ENCODE peak calls at places on chromosomes 1 and 21, in five cellular contexts. W is endothelial cell of umbilical vein, Y is cardiac muscle cell, J is thyroid gland, G is fibroblast of lung. M is an unnamed sample. For H3K4me1 and H3K27me3, the result is how much of the 10 kb centered on the place peaks cover.

GRCh38 chr1:150511551-150511950 is 3.6 kb downstream of the ECM1 start:
- DNase-seq in W (no peak), Y (no peak), J (no peak), G (no peak), M (no peak)

GRCh38 chr1:51282605-51283004 is 46.5 kb downstream of the RNF11 start:
- DNase-seq in W (no peak), Y (no peak), J (no peak), G (no peak), M (no peak)

GRCh38 chr1:190904091-190904695 is 426.5 kb upstream of the BRINP3 start:
- DNase-seq in W (no peak), Y (peak), J (no peak), G (peak), M (no peak)

GRCh38 chr1:223141021-223141420 is 2.0 kb downstream of the TLR5 start:
- DNase-seq in W (no peak), Y (peak), J (peak), G (no peak), M (no peak)

GRCh38 chr1:162349635-162350330 is 26.9 kb downstream of the SPATA46 start:
- DNase-seq in W (peak), Y (peak), J (no peak), G (peak), M (no peak)

GRCh38 chr1:237864338-237865244 is 26.1 kb downstream of the ZP4 start:
- DNase-seq in W (no peak), Y (peak), J (peak), G (peak), M (peak)

GRCh38 chr1:206631085-206631509 is 4.2 kb upstream of the DYRK3 start:
- DNase-seq in W (peak), Y (peak), J (peak), G (peak), M (peak)

GRCh38 chr1:23129846-23130245 is 38.8 kb downstream of the LUZP1 start:
- DNase-seq in W (peak), Y (no peak), J (no peak), G (no peak), M (no peak)

GRCh38 chr21:43600642-43601397 is 58.5 kb downstream of the HSF2BP start:
- DNase-seq in W (no peak), Y (peak), J (no peak), G (peak), M (no peak)

GRCh38 chr1:224747578-224747977 is 131.5 kb downstream of the CNIH3 start:
- DNase-seq in W (no peak), Y (peak), J (peak), G (peak), M (no peak)

GRCh38 chr1:24946861-24947658 is 17.0 kb upstream of the RUNX3 start:
- DNase-seq in W (no peak), Y (no peak), J (no peak), G (no peak), M (no peak)

GRCh38 chr1:204102029-204102611 is 29.2 kb downstream of the SOX13 start:
- DNase-seq in W (peak), Y (no peak), J (no peak), G (no peak), M (no peak)

GRCh38 chr1:48470506-48470905 is 1.5 kb downstream of the SPATA6 start:
- DNase-seq in W (peak), Y (peak), J (peak), G (peak), M (peak)

GRCh38 chr1:201640624-201641023 is 101.7 kb downstream of the NAV1 start:
- DNase-seq in W (no peak), Y (peak), J (no peak), G (peak), M (peak)

GRCh38 chr1:109134423-109134822 is 20.5 kb downstream of the ELAPOR1 start:
- DNase-seq in W (no peak), Y (no peak), J (no peak), G (no peak), M (no peak)

GRCh38 chr1:100443739-100444571 is 91.6 kb downstream of the CDC14A start:
- DNase-seq in W (peak), Y (peak), J (no peak), G (peak), M (no peak)

GRCh38 chr1:6245086-6245868 is 1.3 kb downstream of the HES3 start:
- DNase-seq in W (peak), Y (peak), J (peak), G (peak), M (peak)

GRCh38 chr1:198667186-198667585 is 28.3 kb downstream of the PTPRC start:
- DNase-seq in W (no peak), Y (no peak), J (no peak), G (no peak), M (no peak)

GRCh38 chr1:21139601-21140000 is 37.1 kb downstream of the EIF4G3 start:
- DNase-seq in W (peak), Y (peak), J (peak), G (no peak), M (peak)

GRCh38 chr1:8497196-8497878 is 179.4 kb downstream of the SLC45A1 start:
- DNase-seq in W (no peak), Y (peak), J (no peak), G (peak), M (no peak)

GRCh38 chr1:55326496-55326895 is 111.3 kb upstream of the USP24 start:
- DNase-seq in W (no peak), Y (no peak), J (no peak), G (no peak), M (no peak)

GRCh38 chr1:23875382-23875781 is 7.3 kb upstream of the FUCA1 start:
- DNase-seq in W (no peak), Y (no peak), J (no peak), G (no peak), M (no peak)

GRCh38 chr21:45074048-45074817 is at the start of gene ADARB1:
- DNase-seq in W (peak), Y (peak), J (peak), G (peak), M (peak)

GRCh38 chr1:18386591-18386990 is 94.1 kb upstream of the KLHDC7A start:
- DNase-seq in W (no peak), Y (no peak), J (no peak), G (no peak), M (no peak)

GRCh38 chr1:10674222-10674621 is 122.2 kb downstream of the CASZ1 start:
- DNase-seq in W (no peak), Y (no peak), J (no peak), G (no peak), M (no peak)

GRCh38 chr1:10676987-10677386 is 119.5 kb downstream of the CASZ1 start:
- DNase-seq in W (no peak), Y (no peak), J (peak), G (no peak), M (no peak)

GRCh38 chr1:10677508-10678364 is 118.7 kb downstream of the CASZ1 start:
- DNase-seq in W (no peak), Y (no peak), J (peak), G (no peak), M (no peak)

GRCh38 chr1:10674700-10675598 is 121.5 kb downstream of the CASZ1 start:
- DNase-seq in W (no peak), Y (no peak), J (peak), G (no peak), M (no peak)

DNA sequence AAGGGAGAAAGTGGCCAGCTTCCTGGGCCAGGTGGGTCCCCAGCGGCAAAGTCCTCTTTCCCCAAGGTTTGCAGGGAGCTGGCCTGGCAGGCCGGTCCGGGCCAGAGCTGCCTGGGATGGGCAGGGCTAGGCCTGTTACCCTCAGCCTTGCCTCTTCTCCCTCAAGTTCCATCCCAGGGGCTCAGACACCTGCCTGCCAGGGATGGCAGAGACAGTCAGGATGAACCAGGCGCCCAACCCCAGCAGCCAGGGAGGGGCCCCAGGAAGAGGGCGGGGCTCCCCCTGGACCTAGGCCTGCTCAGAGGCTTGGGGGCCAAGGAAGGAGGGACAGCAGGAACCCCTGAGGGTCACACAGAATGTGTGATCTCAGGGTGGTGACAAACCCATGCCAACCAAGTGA is 120.6 kb downstream of the CASZ1 start:
- DNase-seq in W (no peak), Y (no peak), J (no peak), G (no peak), M (no peak)
- H3K4me1 ChIP-seq in W (under half), Y (half or more), J (half or more), G (under half), M (half or more)

GRCh38 chr1:110556471-110556807 is 37.5 kb upstream of the KCNA10 start:
- DNase-seq in W (no peak), Y (no peak), J (no peak), G (no peak), M (no peak)

GRCh38 chr1:110559157-110559556 is 40.2 kb upstream of the KCNA10 start:
- DNase-seq in W (no peak), Y (no peak), J (no peak), G (no peak), M (no peak)

GRCh38 chr1:110554871-110555801 is 36.2 kb upstream of the KCNA10 start:
- DNase-seq in W (peak), Y (peak), J (peak), G (peak), M (peak)

GRCh38 chr1:110557481-110557880 is 38.5 kb upstream of the KCNA10 start:
- DNase-seq in W (no peak), Y (no peak), J (no peak), G (no peak), M (no peak)

DNA sequence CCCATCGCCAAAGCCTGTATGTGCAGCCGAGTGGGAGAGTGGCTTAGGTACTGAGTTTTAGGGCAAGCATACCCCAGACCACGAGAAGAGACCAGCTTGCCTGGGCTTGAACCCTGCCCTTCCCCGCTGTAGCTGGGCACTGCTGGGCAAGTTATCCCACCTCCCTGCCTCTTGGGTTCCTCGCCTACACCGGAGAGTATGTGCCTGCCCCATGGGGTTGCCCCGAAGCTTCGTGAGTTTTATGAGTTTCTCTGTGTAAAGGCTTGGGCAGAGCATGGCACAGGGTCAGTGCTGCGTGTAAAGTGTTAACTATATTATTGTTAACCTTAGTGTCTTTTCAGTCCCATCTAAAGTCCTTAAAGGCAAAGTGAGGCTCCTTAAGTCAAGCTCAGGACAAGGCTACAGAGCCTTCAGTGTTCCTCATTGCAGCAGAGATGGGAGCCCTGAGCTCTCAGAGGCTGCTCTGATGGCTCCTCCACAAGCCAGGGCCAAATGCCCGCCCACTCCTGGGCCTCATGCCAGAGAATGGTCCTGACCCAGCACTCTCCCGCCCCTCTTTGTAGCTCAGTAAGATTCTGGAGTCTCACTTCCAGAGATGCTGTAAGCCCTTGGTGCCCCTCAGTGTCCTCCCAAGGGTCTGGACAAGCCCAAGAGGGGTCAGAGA is 37.0 kb upstream of the KCNA10 start:
- DNase-seq in W (no peak), Y (peak), J (peak), G (no peak), M (peak)
- H3K27me3 ChIP-seq in W (under half), Y (half or more), J (under half), G (under half), M (half or more)

DNA sequence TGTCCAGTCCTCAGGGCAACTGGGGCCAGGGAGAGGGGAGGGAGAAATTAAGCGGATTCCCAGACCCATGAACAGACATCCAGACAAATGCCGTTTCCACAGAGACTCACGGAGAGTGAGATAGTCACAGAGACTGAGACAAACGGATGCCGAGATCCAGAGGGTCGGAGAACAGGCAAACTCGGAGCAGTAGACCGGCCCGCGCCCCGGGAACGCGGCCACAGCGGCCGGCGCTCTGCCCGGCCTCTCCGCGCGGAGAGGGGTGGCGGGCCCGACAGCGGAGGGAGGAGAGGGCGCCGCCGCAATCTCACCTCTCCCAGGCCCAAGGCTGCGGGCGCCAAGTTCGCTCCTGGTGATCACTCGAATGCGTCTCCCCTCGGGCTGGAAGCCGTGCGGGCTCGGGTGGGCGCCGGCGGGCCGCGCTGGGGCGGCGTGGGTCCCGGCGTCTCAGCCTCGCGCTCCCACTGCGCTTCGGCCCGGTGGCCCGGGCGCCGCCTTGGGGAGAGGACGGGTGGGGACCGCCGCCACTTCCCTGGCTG is 796 bp upstream of the FOXD2 start:
- DNase-seq in W (peak), Y (peak), J (no peak), G (peak), M (no peak)
- H3K4me3 ChIP-seq in W (peak), Y (peak), J (peak), G (peak), M (peak)

GRCh38 chr1:195373831-195374230 is 1234.4 kb downstream of the KCNT2 start:
- DNase-seq in W (no peak), Y (no peak), J (no peak), G (peak), M (no peak)

DNA sequence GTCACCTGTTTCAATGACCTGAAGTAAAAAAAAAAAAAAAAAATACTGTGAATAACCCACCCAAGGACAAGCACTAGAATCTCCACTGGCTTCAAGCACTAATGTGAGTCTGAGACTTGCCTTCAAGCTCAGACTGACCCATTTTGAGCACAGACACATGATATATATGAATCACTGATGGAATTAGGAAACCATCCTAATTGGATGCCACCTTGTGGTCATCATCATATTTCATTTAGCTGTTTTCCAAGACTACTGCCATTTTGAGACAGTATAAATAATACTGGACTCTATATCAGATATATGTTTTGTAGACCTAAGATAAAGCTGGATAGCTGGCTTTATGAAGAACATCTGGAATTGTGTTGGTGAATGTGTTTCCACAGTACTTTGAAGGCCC is 1232.0 kb downstream of the KCNT2 start:
- DNase-seq in W (no peak), Y (no peak), J (no peak), G (peak), M (no peak)
- H3K4me1 ChIP-seq in W (under half), Y (under half), J (under half), G (under half), M (under half)

GRCh38 chr1:3443759-3444697 is 10.4 kb upstream of the ARHGEF16 start:
- DNase-seq in W (no peak), Y (no peak), J (no peak), G (no peak), M (no peak)

GRCh38 chr1:3441449-3441848 is 13.0 kb upstream of the ARHGEF16 start:
- DNase-seq in W (no peak), Y (no peak), J (no peak), G (no peak), M (no peak)

GRCh38 chr1:3441880-3442279 is 12.6 kb upstream of the ARHGEF16 start:
- DNase-seq in W (no peak), Y (no peak), J (no peak), G (no peak), M (no peak)

GRCh38 chr1:3442331-3442730 is 12.1 kb upstream of the ARHGEF16 start:
- DNase-seq in W (no peak), Y (no peak), J (no peak), G (no peak), M (no peak)

DNA sequence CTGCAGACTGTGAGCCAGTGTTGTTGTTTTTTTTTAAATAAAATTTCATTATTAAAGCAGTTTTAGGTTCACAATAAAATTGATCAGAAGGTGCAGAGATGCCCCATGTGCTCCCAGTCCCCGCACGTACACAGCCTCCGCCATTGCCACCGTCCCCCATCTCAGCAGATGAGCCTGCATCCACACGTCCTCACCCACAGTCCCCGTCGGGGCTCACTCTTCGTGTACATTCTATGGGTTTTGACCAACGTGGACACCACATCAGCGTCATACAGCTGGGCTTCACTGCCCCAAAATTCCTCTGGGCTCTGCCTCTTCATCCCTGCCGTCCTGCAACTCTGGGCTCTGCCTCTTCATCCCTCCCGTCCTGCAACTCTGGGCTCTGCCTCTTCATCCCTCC is 11.6 kb upstream of the ARHGEF16 start:
- DNase-seq in W (no peak), Y (no peak), J (no peak), G (no peak), M (no peak)
- H3K27me3 ChIP-seq in W (under half), Y (under half), J (under half), G (under half), M (half or more)

GRCh38 chr1:235911876-235912275 is 45.2 kb upstream of the LYST start:
- DNase-seq in W (peak), Y (no peak), J (no peak), G (no peak), M (no peak)
- H3K4me3 ChIP-seq in W (no peak), Y (no peak), J (no peak), G (no peak), M (no peak)

DNA sequence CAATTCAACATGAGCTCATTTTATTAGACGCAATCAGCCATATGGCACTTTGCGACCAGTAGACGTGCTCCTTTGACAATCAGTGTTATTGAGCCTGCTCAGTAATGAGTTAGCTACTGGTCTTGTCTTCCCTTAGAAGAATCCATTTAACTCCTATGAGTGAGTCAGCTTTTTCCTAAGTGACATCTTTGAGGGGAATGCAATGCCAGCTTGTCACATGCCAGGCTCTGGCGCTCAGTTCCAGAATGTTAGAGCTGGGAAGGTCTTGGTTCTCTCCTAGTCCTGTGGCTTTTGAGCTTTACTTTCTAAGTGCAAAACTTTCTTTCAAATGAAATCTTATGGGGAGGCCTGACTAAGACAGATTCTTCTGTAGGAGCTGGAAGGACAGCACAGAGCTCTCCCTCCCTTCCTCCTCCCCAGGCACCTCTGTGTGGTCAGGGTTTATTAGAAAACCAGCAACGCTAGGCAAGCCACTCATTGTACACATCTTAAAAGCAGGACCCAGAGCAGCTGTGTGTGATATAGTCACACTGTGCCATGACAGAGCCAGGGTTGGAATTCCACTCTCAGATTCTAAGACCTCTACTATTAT is 241.2 kb upstream of the RAB4A start:
- DNase-seq in W (no peak), Y (no peak), J (peak), G (no peak), M (no peak)
- H3K4me1 ChIP-seq in W (under half), Y (under half), J (under half), G (under half), M (under half)

M was measured in left ventricle myocardium inferior.